ENCODE peak calls at places on chromosomes 6 and 20, in seven cellular contexts. Q is EH; K is central memory CD8-positive, alpha-beta T cell; U is NCI-H1417; T is activated T-cell treated with anti-CD3 and anti-CD28 coated beads, Interleukin-2, amount 50 U/mL, for 1 hour; X is colonic mucosa; D is glutamatergic neuron. W is an unnamed sample.

GRCh38 chr6:113049190-113049589 is 702.1 kb downstream of the RFPL4B start:
- DNase-seq in Q (peak; percentile 58), K (no peak), U (no peak), T (no peak), X (no peak), D (no peak), W (no peak)

GRCh38 chr6:53090576-53090975 is 25.4 kb downstream of the FBXO9 start:
- DNase-seq in Q (peak; percentile 26), K (no peak), U (no peak), T (no peak), X (no peak), D (no peak), W (no peak)

GRCh38 chr6:12572884-12573824 is 143.4 kb upstream of the PHACTR1 start:
- DNase-seq in Q (peak; percentile 92), K (no peak), U (no peak), T (no peak), X (peak; percentile 25), D (no peak), W (no peak)

GRCh38 chr6:12068899-12069557 is 56.9 kb downstream of the HIVEP1 start:
- DNase-seq in Q (no peak), K (no peak), U (no peak), T (no peak), X (no peak), D (no peak), W (no peak)

GRCh38 chr20:20743511-20744169 is 31.2 kb upstream of the RALGAPA2 start:
- DNase-seq in Q (no peak), K (no peak), U (no peak), T (no peak), X (peak; percentile 67), D (no peak), W (peak; percentile 21)

GRCh38 chr6:34082816-34083215 is 63.1 kb downstream of the GRM4 start:
- DNase-seq in Q (no peak), K (no peak), U (no peak), T (no peak), X (no peak), D (no peak), W (no peak)

GRCh38 chr6:31204751-31205145 is 34.3 kb upstream of the POU5F1 start:
- DNase-seq in Q (peak; percentile 41), K (no peak), U (no peak), T (no peak), X (peak; percentile 19), D (no peak), W (no peak)

GRCh38 chr6:161001421-161001820 is 9.9 kb downstream of the MAP3K4 start:
- DNase-seq in Q (no peak), K (no peak), U (peak; percentile 50), T (no peak), X (no peak), D (no peak), W (no peak)

GRCh38 chr6:11224252-11224965 is 8.1 kb downstream of the NEDD9 start:
- DNase-seq in Q (peak; percentile 83), K (peak; percentile 19), U (no peak), T (no peak), X (no peak), D (no peak), W (no peak)